ENCODE peak calls at places on chromosomes 7 and 10, in four cellular contexts. One of them, this sample, is unnamed.

GRCh38 chr7:151721694-151722093 is 155.2 kb downstream of the PRKAG2 start:
- DNase-seq in left lung: no peak
- DNase-seq in activated CD4-positive, alpha-beta T cell treated with anti-CD3 and anti-CD28 coated beads, Interleukin-2, amount 10 ng/mL, durations not matched to agents 7 days and 5 days: no peak
- DNase-seq in NCI-H1105 treated with DMSO at 0.1 percent for 48 hours: no peak
- DNase-seq in this sample: no peak

GRCh38 chr7:150996289-150997074 is 5.7 kb downstream of the NOS3 start:
- DNase-seq in left lung: no peak
- DNase-seq in activated CD4-positive, alpha-beta T cell treated with anti-CD3 and anti-CD28 coated beads, Interleukin-2, amount 10 ng/mL, durations not matched to agents 7 days and 5 days: no peak
- DNase-seq in NCI-H1105 treated with DMSO at 0.1 percent for 48 hours: no peak
- DNase-seq in this sample: no peak

GRCh38 chr10:24382596-24382978 is 173.6 kb downstream of the KIAA1217 start:
- DNase-seq in left lung: no peak
- DNase-seq in activated CD4-positive, alpha-beta T cell treated with anti-CD3 and anti-CD28 coated beads, Interleukin-2, amount 10 ng/mL, durations not matched to agents 7 days and 5 days: no peak
- DNase-seq in NCI-H1105 treated with DMSO at 0.1 percent for 48 hours: no peak
- DNase-seq in this sample: no peak

GRCh38 chr10:19730848-19731247 is 85.4 kb upstream of the PLXDC2 start:
- DNase-seq in left lung: no peak
- DNase-seq in activated CD4-positive, alpha-beta T cell treated with anti-CD3 and anti-CD28 coated beads, Interleukin-2, amount 10 ng/mL, durations not matched to agents 7 days and 5 days: no peak
- DNase-seq in NCI-H1105 treated with DMSO at 0.1 percent for 48 hours: no peak
- DNase-seq in this sample: no peak

GRCh38 chr10:59362184-59362966 is at the start of gene FAM13C:
- DNase-seq in left lung: peak
- DNase-seq in activated CD4-positive, alpha-beta T cell treated with anti-CD3 and anti-CD28 coated beads, Interleukin-2, amount 10 ng/mL, durations not matched to agents 7 days and 5 days: no peak
- DNase-seq in NCI-H1105 treated with DMSO at 0.1 percent for 48 hours: peak
- DNase-seq in this sample: no peak

GRCh38 chr7:10360050-10360449 is 613.6 kb upstream of the PHF14 start:
- DNase-seq in left lung: no peak
- DNase-seq in activated CD4-positive, alpha-beta T cell treated with anti-CD3 and anti-CD28 coated beads, Interleukin-2, amount 10 ng/mL, durations not matched to agents 7 days and 5 days: no peak
- DNase-seq in NCI-H1105 treated with DMSO at 0.1 percent for 48 hours: no peak
- DNase-seq in this sample: no peak

GRCh38 chr7:156479596-156479995 is 161.0 kb upstream of the RNF32 start:
- DNase-seq in left lung: no peak
- DNase-seq in activated CD4-positive, alpha-beta T cell treated with anti-CD3 and anti-CD28 coated beads, Interleukin-2, amount 10 ng/mL, durations not matched to agents 7 days and 5 days: no peak
- DNase-seq in NCI-H1105 treated with DMSO at 0.1 percent for 48 hours: no peak
- DNase-seq in this sample: no peak

GRCh38 chr7:91446819-91447218 is 182.6 kb downstream of the FZD1 start:
- DNase-seq in left lung: no peak
- DNase-seq in activated CD4-positive, alpha-beta T cell treated with anti-CD3 and anti-CD28 coated beads, Interleukin-2, amount 10 ng/mL, durations not matched to agents 7 days and 5 days: no peak
- DNase-seq in NCI-H1105 treated with DMSO at 0.1 percent for 48 hours: no peak
- DNase-seq in this sample: no peak

GRCh38 chr7:87875151-87876039 is 765 bp downstream of the SLC25A40 start:
- DNase-seq in left lung: peak
- DNase-seq in activated CD4-positive, alpha-beta T cell treated with anti-CD3 and anti-CD28 coated beads, Interleukin-2, amount 10 ng/mL, durations not matched to agents 7 days and 5 days: peak
- DNase-seq in NCI-H1105 treated with DMSO at 0.1 percent for 48 hours: no peak
- DNase-seq in this sample: no peak

GRCh38 chr7:17405786-17406185 is 107.3 kb downstream of the AHR start:
- DNase-seq in left lung: no peak
- DNase-seq in activated CD4-positive, alpha-beta T cell treated with anti-CD3 and anti-CD28 coated beads, Interleukin-2, amount 10 ng/mL, durations not matched to agents 7 days and 5 days: no peak
- DNase-seq in NCI-H1105 treated with DMSO at 0.1 percent for 48 hours: no peak
- DNase-seq in this sample: peak

GRCh38 chr7:139557857-139558581 is 34.5 kb downstream of the CLEC2L start:
- DNase-seq in left lung: no peak
- DNase-seq in activated CD4-positive, alpha-beta T cell treated with anti-CD3 and anti-CD28 coated beads, Interleukin-2, amount 10 ng/mL, durations not matched to agents 7 days and 5 days: no peak
- DNase-seq in NCI-H1105 treated with DMSO at 0.1 percent for 48 hours: no peak
- DNase-seq in this sample: no peak

GRCh38 chr10:132571565-132572544 is 34.3 kb downstream of the INPP5A start:
- DNase-seq in left lung: peak
- DNase-seq in activated CD4-positive, alpha-beta T cell treated with anti-CD3 and anti-CD28 coated beads, Interleukin-2, amount 10 ng/mL, durations not matched to agents 7 days and 5 days: peak
- DNase-seq in NCI-H1105 treated with DMSO at 0.1 percent for 48 hours: no peak
- DNase-seq in this sample: peak

GRCh38 chr7:31663072-31663471 is 23.9 kb upstream of the PPP1R17 start:
- DNase-seq in left lung: no peak
- DNase-seq in activated CD4-positive, alpha-beta T cell treated with anti-CD3 and anti-CD28 coated beads, Interleukin-2, amount 10 ng/mL, durations not matched to agents 7 days and 5 days: no peak
- DNase-seq in NCI-H1105 treated with DMSO at 0.1 percent for 48 hours: no peak
- DNase-seq in this sample: no peak

GRCh38 chr10:49600046-49600445 is 10.1 kb upstream of the SLC18A3 start:
- DNase-seq in left lung: no peak
- DNase-seq in activated CD4-positive, alpha-beta T cell treated with anti-CD3 and anti-CD28 coated beads, Interleukin-2, amount 10 ng/mL, durations not matched to agents 7 days and 5 days: no peak
- DNase-seq in NCI-H1105 treated with DMSO at 0.1 percent for 48 hours: no peak
- DNase-seq in this sample: no peak

This sample was measured in CD14-positive monocyte.